ENCODE peak calls at places on chromosomes 12 and 14, in four cellular contexts. K is HepG2, L is K562, F is GM12878. H is an unnamed sample. For H4K20me1, the result is how much of the 10 kb centered on the place peaks cover.

GRCh38 chr12:21598651-21599050 is 6.0 kb downstream of the GYS2 start:
- DNase-seq in K (no peak), L (no peak), F (no peak), H (no peak)

GRCh38 chr12:12954361-12954760 is 2.4 kb upstream of the GPRC5D start:
- DNase-seq in K (no peak), L (no peak), F (no peak), H (no peak)

GRCh38 chr14:42930058-42930457 is 1323.4 kb downstream of the LRFN5 start:
- DNase-seq in K (no peak), L (no peak), F (no peak), H (peak)

GRCh38 chr12:112906712-112907414 is at the start of gene OAS1:
- DNase-seq in K (peak), L (no peak), F (peak), H (no peak)

GRCh38 chr12:13383379-13383778 is 186.9 kb downstream of the EMP1 start:
- DNase-seq in K (no peak), L (no peak), F (no peak), H (no peak)

GRCh38 chr14:99752486-99753121 is 40.6 kb upstream of the EML1 start:
- DNase-seq in K (no peak), L (no peak), F (no peak), H (no peak)

GRCh38 chr14:28661171-28661772 is 105.3 kb upstream of the FOXG1 start:
- DNase-seq in K (peak), L (no peak), F (no peak), H (peak)

GRCh38 chr12:124727244-124727673 is 136.4 kb downstream of the SCARB1 start:
- DNase-seq in K (peak), L (peak), F (no peak), H (no peak)

GRCh38 chr12:66552753-66553152 is 126.1 kb downstream of the GRIP1 start:
- DNase-seq in K (no peak), L (no peak), F (no peak), H (no peak)

GRCh38 chr14:63852271-63852816 is 460 bp upstream of the SYNE2 start:
- DNase-seq in K (no peak), L (no peak), F (no peak), H (peak)

GRCh38 chr14:32938719-32939253 is at the start of gene NPAS3:
- DNase-seq in K (no peak), L (no peak), F (no peak), H (peak)

GRCh38 chr12:13102481-13103195 is 829 bp downstream of the GSG1 start:
- DNase-seq in K (no peak), L (no peak), F (no peak), H (no peak)

GRCh38 chr12:65014504-65015271 is 106.4 kb downstream of the WIF1 start:
- DNase-seq in K (no peak), L (no peak), F (no peak), H (no peak)

GRCh38 chr12:27554421-27555186 is 30.6 kb downstream of the PPFIBP1 start:
- DNase-seq in K (no peak), L (no peak), F (no peak), H (no peak)

GRCh38 chr14:53412819-53413664 is 259.9 kb upstream of the DDHD1 start:
- DNase-seq in K (peak), L (no peak), F (no peak), H (peak)

GRCh38 chr12:91367234-91367849 is 184.7 kb upstream of the DCN start:
- DNase-seq in K (peak), L (peak), F (no peak), H (no peak)

GRCh38 chr12:118337194-118337838 is 35.4 kb downstream of the TAOK3 start:
- DNase-seq in K (no peak), L (no peak), F (no peak), H (no peak)

GRCh38 chr14:52352546-52352945 is 38.4 kb downstream of the PTGER2 start:
- DNase-seq in K (no peak), L (no peak), F (no peak), H (no peak)

GRCh38 chr12:106030210-106031175 is 108.3 kb downstream of the NUAK1 start:
- DNase-seq in K (no peak), L (no peak), F (no peak), H (peak)

GRCh38 chr12:30420561-30420960 is 275.1 kb downstream of the IPO8 start:
- DNase-seq in K (no peak), L (no peak), F (no peak), H (no peak)

GRCh38 chr12:89827592-89827991 is 119.0 kb upstream of the ATP2B1 start:
- DNase-seq in K (no peak), L (peak), F (no peak), H (no peak)

GRCh38 chr12:121579190-121579791 is 1.5 kb downstream of the KDM2B start:
- DNase-seq in K (no peak), L (peak), F (no peak), H (peak)

GRCh38 chr14:95361373-95362179 is 41.9 kb upstream of the CLMN start:
- DNase-seq in K (no peak), L (peak), F (no peak), H (peak)

GRCh38 chr12:89730060-89730459 is 21.4 kb upstream of the ATP2B1 start:
- DNase-seq in K (no peak), L (no peak), F (no peak), H (no peak)

GRCh38 chr14:99093532-99094517 is 178.2 kb downstream of the BCL11B start:
- DNase-seq in K (no peak), L (no peak), F (no peak), H (peak)

GRCh38 chr14:52494444-52494843 is 57.9 kb downstream of the TXNDC16 start:
- DNase-seq in K (no peak), L (no peak), F (no peak), H (no peak)

GRCh38 chr14:64654931-64655330 is 49.3 kb upstream of the PLEKHG3 start:
- DNase-seq in K (no peak), L (no peak), F (no peak), H (no peak)

GRCh38 chr12:116941188-116941587 is 30.4 kb downstream of the FBXW8 start:
- DNase-seq in K (no peak), L (no peak), F (no peak), H (no peak)

GRCh38 chr14:23460960-23461359 is 8.5 kb upstream of the NGDN start:
- DNase-seq in K (peak), L (no peak), F (no peak), H (peak)
- TF ChIP-seq JUNB in K (no peak), L (no peak), F (no peak), H (no peak)

GRCh38 chr12:98725481-98726247 is 80.6 kb downstream of the APAF1 start:
- DNase-seq in K (peak), L (no peak), F (no peak), H (peak)

GRCh38 chr12:98724384-98725155 is 79.5 kb downstream of the APAF1 start:
- DNase-seq in K (no peak), L (no peak), F (no peak), H (no peak)

GRCh38 chr12:98721204-98721702 is 76.2 kb downstream of the APAF1 start:
- DNase-seq in K (no peak), L (no peak), F (no peak), H (no peak)

GRCh38 chr12:98727196-98727595 is 82.1 kb downstream of the APAF1 start:
- DNase-seq in K (no peak), L (no peak), F (no peak), H (no peak)
- H3K4me3 ChIP-seq in K (no peak), L (no peak), F (no peak), H (no peak)

GRCh38 chr12:53468286-53468685 is 16.4 kb downstream of the PCBP2 start:
- DNase-seq in K (no peak), L (no peak), F (no peak), H (no peak)
- H4K20me1 ChIP-seq in K (half or more), L (under half), F (under half), H (half or more)

DNA sequence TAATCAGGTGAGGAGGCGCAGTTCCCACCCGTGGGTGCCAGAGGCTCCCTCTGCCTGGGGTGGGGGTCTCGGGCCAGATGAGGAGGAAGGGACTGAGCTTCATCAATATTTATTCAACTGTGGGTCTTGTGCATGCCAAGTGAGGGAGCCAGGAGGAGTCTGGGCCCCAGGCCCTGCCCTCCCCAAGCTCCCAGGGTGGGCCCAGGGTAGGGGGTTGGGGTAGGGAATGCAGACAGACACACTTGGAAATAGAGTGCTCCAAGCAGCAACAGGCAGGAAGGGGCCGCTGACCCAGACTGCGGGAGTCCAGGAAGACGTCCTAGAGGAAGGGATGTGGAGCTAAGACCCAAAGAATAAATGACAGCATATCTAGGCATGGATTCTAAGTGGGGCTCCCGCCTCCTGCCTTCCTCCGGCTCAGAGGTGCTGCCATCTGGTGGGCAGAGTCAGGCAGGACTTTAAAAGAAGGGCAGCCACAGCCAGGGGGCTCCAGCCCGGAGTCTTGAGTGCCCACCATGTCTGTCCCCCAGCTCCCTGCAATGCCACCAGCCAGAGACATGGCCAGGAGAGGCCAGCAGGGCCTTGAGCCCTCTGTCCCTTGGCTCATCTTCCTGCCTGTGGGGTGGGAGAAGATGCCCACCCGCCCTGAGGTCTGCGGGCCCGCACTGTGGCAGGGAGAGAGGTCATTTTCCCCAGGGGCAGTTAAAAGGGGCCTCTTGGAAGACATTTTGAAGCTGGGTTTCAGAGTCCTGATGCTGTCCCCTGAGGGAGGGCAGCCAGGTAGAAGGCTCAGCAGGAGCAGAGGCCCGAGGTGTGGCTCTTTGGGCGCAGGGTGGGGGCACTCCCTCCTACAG is 70.1 kb downstream of the PHETA1 start:
- DNase-seq in K (peak), L (peak), F (no peak), H (peak)
- TF ChIP-seq JUNB in K (no peak), L (no peak), F (no peak), H (no peak)

GRCh38 chr12:76980196-76980595 is 85.2 kb downstream of the E2F7 start:
- DNase-seq in K (no peak), L (no peak), F (no peak), H (no peak)

GRCh38 chr12:76984566-76984965 is 80.8 kb downstream of the E2F7 start:
- DNase-seq in K (no peak), L (no peak), F (no peak), H (no peak)

GRCh38 chr12:76983420-76983819 is 81.9 kb downstream of the E2F7 start:
- DNase-seq in K (no peak), L (no peak), F (no peak), H (no peak)
- H3K4me3 ChIP-seq in K (no peak), L (no peak), F (no peak), H (no peak)

GRCh38 chr14:96811985-96812667 is 14.9 kb downstream of the VRK1 start:
- DNase-seq in K (no peak), L (no peak), F (no peak), H (no peak)

GRCh38 chr14:96808619-96809405 is 11.6 kb downstream of the VRK1 start:
- DNase-seq in K (no peak), L (peak), F (no peak), H (no peak)

GRCh38 chr14:96816281-96816680 is 19.1 kb downstream of the VRK1 start:
- DNase-seq in K (no peak), L (no peak), F (no peak), H (no peak)

GRCh38 chr14:96806836-96807235 is 9.7 kb downstream of the VRK1 start:
- DNase-seq in K (peak), L (no peak), F (no peak), H (no peak)

DNA sequence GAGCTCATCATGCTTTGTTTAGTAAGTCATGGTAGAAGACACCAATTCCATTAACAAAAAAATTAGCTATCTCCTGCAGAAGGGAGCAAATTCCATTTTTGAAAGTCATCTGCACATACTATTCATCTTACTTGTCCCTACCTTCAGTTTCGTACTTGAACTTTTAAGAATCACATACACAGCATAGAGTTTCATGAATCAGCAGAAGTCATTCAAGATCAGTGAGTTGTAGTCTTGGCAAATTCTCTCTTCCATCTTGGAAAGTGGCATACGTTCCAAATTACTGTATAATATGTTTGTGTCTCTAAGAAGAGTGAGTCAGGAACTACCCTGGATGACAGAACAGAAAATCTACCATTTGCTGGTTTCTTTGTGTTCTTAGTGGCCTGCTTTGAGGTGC is 14.1 kb downstream of the VRK1 start:
- DNase-seq in K (no peak), L (no peak), F (no peak), H (no peak)
- H4K20me1 ChIP-seq in K (under half), L (under half), F (under half), H (under half)

GRCh38 chr12:56474389-56474788 is 6.0 kb downstream of the SPRYD4 start:
- DNase-seq in K (no peak), L (no peak), F (no peak), H (no peak)

GRCh38 chr12:56468216-56469006 is at the start of gene SPRYD4:
- DNase-seq in K (peak), L (peak), F (peak), H (peak)

DNA sequence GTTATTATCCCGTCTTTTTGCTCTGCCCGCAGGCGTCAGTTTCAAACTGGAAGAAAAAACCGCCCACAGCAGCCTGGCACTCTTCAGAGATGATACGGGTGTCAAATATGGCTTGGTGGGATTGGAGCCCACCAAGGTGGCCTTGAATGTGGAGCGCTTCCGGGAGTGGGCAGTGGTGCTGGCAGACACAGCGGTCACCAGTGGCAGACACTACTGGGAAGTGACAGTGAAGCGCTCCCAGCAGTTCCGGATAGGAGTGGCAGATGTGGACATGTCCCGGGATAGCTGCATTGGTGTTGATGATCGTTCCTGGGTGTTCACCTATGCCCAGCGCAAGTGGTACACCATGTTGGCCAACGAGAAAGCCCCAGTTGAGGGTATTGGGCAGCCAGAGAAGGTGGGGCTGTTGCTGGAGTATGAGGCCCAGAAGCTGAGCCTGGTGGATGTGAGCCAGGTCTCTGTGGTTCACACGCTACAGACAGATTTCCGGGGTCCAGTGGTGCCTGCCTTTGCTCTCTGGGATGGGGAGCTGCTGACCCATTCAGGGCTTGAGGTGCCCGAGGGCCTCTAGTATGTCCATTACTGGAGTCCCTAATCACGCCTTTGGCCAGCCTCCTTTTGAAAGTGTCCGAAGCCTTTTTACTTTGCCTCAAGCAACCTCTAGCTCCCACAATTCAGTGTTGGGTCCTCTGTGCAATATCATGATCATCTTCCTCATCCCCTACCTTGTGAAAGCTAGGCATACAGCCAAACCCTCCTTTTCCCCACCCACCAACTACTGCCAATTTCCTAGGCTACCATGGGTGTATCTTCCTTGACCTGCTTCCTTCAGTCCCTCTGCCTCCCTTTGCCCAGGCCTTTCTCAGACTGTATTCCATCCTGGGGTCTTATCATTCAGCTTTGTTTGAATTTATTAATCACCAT is 891 bp downstream of the SPRYD4 start:
- DNase-seq in K (no peak), L (peak), F (no peak), H (no peak)
- TF ChIP-seq JUNB in K (no peak), L (no peak), F (no peak), H (no peak)

GRCh38 chr14:70811065-70811464 is 1.8 kb upstream of the MAP3K9 start:
- DNase-seq in K (no peak), L (no peak), F (no peak), H (no peak)
- H3K4me3 ChIP-seq in K (peak), L (no peak), F (peak), H (peak)

GRCh38 chr12:48023386-48023785 is 19.1 kb upstream of the COL2A1 start:
- DNase-seq in K (no peak), L (no peak), F (no peak), H (peak)
- H4K20me1 ChIP-seq in K (under half), L (under half), F (under half), H (under half)

H was measured in GM23338.